ENCODE peak calls at places on chromosome 18, in four cellular contexts. D is K562; F is CD4-positive, alpha-beta memory T cell; K is right atrium auricular region. Y is an unnamed sample. For H3K4me1, the result is how much of the 10 kb centered on the place peaks cover.

GRCh38 chr18:47418746-47419145 is 167.3 kb upstream of the SKOR2 start:
- DNase-seq in K (no peak), F (no peak), D (no peak), Y (no peak)

GRCh38 chr18:45212186-45213039 is 402.9 kb upstream of the SLC14A2 start:
- DNase-seq in K (peak), D (peak), F (peak), Y (peak)

GRCh38 chr18:12044591-12044990 is 49.1 kb upstream of the ANKRD62 start:
- DNase-seq in D (no peak), K (no peak), F (no peak), Y (no peak)

GRCh38 chr18:79525556-79526467 is 130.1 kb downstream of the NFATC1 start:
- DNase-seq in K (peak), D (no peak), F (no peak), Y (no peak)

GRCh38 chr18:79493211-79493800 is 97.6 kb downstream of the NFATC1 start:
- DNase-seq in F (no peak), K (no peak), D (no peak), Y (no peak)

GRCh38 chr18:36623681-36624080 is 205.1 kb downstream of the TPGS2 start:
- DNase-seq in F (no peak), D (no peak), K (peak), Y (no peak)

GRCh38 chr18:63233334-63233733 is 86.2 kb downstream of the BCL2 start:
- DNase-seq in K (no peak), F (no peak), D (no peak), Y (no peak)

GRCh38 chr18:57728941-57729511 is 74.1 kb downstream of the ATP8B1 start:
- DNase-seq in F (no peak), D (no peak), K (no peak), Y (no peak)

GRCh38 chr18:50816767-50817166 is 3.0 kb downstream of the MRO start:
- DNase-seq in D (no peak), K (no peak), F (no peak), Y (no peak)

GRCh38 chr18:76460482-76460881 is 34.6 kb downstream of the ZNF516 start:
- DNase-seq in F (no peak), D (no peak), K (peak), Y (no peak)

GRCh38 chr18:10414293-10414842 is 40.1 kb upstream of the APCDD1 start:
- DNase-seq in F (no peak), K (no peak), D (peak), Y (no peak)
- H3K4me1 ChIP-seq in F (under half), K (under half), D (under half), Y (under half)

GRCh38 chr18:8756571-8756970 is 51.2 kb downstream of the MTCL1 start:
- DNase-seq in F (no peak), D (no peak), K (no peak), Y (no peak)
- H3K4me1 ChIP-seq in F (under half), D (under half), K (under half), Y (under half)

GRCh38 chr18:3615374-3615773 is 165.4 kb downstream of the TGIF1 start:
- DNase-seq in D (no peak), F (no peak), K (no peak), Y (no peak)
- H3K4me1 ChIP-seq in D (under half), F (under half), K (under half), Y (under half)

GRCh38 chr18:24831871-24832665 is 371.6 kb downstream of the HRH4 start:
- DNase-seq in K (no peak), F (no peak), D (no peak), Y (no peak)

GRCh38 chr18:24831091-24831490 is 370.7 kb downstream of the HRH4 start:
- DNase-seq in D (no peak), K (no peak), F (no peak), Y (no peak)

GRCh38 chr18:24826605-24827004 is 366.2 kb downstream of the HRH4 start:
- DNase-seq in F (no peak), K (no peak), D (no peak), Y (no peak)

GRCh38 chr18:24825397-24825796 is 365.0 kb downstream of the HRH4 start:
- DNase-seq in D (no peak), K (no peak), F (no peak), Y (no peak)

DNA sequence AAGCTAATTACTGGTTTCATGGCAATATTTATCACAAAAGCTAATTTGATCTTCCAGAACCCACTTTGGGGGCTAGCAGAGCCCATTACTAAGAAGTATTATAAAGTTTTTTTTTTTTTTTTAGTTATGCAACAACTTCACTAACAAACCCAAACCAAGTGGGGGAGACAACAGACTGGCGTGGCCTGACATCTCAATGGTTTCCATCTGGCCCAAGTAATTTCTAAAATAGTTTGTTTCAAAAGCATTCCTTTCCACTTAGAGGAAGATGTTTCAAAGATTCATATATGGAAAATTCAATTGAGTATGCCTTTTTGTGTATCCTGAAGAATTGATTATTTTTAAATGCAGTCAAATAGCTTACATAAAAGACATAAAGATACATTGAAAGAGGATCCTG is 367.1 kb downstream of the HRH4 start:
- DNase-seq in K (no peak), F (no peak), D (no peak), Y (no peak)
- H3K4me1 ChIP-seq in K (under half), F (under half), D (under half), Y (under half)